ENCODE peak calls at places on chromosomes 1 and 21, in eight cellular contexts. One of them, this sample, is unnamed.

GRCh38 chr1:167601442-167602380 is 28.3 kb upstream of the RCSD1 start:
- DNase-seq in SW480: peak
- DNase-seq in naive thymus-derived CD4-positive, alpha-beta T cell: no peak
- DNase-seq in B cell: peak
- DNase-seq in Daoy: no peak
- DNase-seq in DND-41: peak
- DNase-seq in HT1080: no peak
- DNase-seq in NCI-H1930: no peak
- DNase-seq in this sample: peak

GRCh38 chr1:234962340-234962989 is 166.2 kb downstream of the TOMM20 start:
- DNase-seq in SW480: peak
- DNase-seq in naive thymus-derived CD4-positive, alpha-beta T cell: no peak
- DNase-seq in B cell: no peak
- DNase-seq in Daoy: peak
- DNase-seq in DND-41: no peak
- DNase-seq in HT1080: peak
- DNase-seq in NCI-H1930: no peak
- DNase-seq in this sample: peak

GRCh38 chr1:204307334-204307883 is 52.3 kb downstream of the PLEKHA6 start:
- DNase-seq in SW480: no peak
- DNase-seq in naive thymus-derived CD4-positive, alpha-beta T cell: no peak
- DNase-seq in B cell: no peak
- DNase-seq in Daoy: no peak
- DNase-seq in DND-41: no peak
- DNase-seq in HT1080: no peak
- DNase-seq in NCI-H1930: no peak
- DNase-seq in this sample: no peak

GRCh38 chr21:39095681-39096080 is 87.6 kb downstream of the PSMG1 start:
- DNase-seq in SW480: no peak
- DNase-seq in naive thymus-derived CD4-positive, alpha-beta T cell: no peak
- DNase-seq in B cell: no peak
- DNase-seq in Daoy: no peak
- DNase-seq in DND-41: no peak
- DNase-seq in HT1080: no peak
- DNase-seq in NCI-H1930: no peak
- DNase-seq in this sample: no peak

GRCh38 chr1:198359024-198359653 is 181.3 kb downstream of the ATP6V1G3 start:
- DNase-seq in SW480: no peak
- DNase-seq in naive thymus-derived CD4-positive, alpha-beta T cell: no peak
- DNase-seq in B cell: no peak
- DNase-seq in Daoy: no peak
- DNase-seq in DND-41: no peak
- DNase-seq in HT1080: no peak
- DNase-seq in NCI-H1930: no peak
- DNase-seq in this sample: no peak

GRCh38 chr1:39735731-39736130 is 3.0 kb upstream of the PPIE start:
- DNase-seq in SW480: peak
- DNase-seq in naive thymus-derived CD4-positive, alpha-beta T cell: no peak
- DNase-seq in B cell: no peak
- DNase-seq in Daoy: peak
- DNase-seq in DND-41: no peak
- DNase-seq in HT1080: peak
- DNase-seq in NCI-H1930: no peak
- DNase-seq in this sample: no peak

GRCh38 chr21:44482581-44483287 is 27.4 kb downstream of the LRRC3 start:
- DNase-seq in SW480: no peak
- DNase-seq in naive thymus-derived CD4-positive, alpha-beta T cell: no peak
- DNase-seq in B cell: no peak
- DNase-seq in Daoy: peak
- DNase-seq in DND-41: no peak
- DNase-seq in HT1080: no peak
- DNase-seq in NCI-H1930: no peak
- DNase-seq in this sample: no peak

GRCh38 chr1:42922687-42923366 is 35.8 kb downstream of the SLC2A1 start:
- DNase-seq in SW480: peak
- DNase-seq in naive thymus-derived CD4-positive, alpha-beta T cell: no peak
- DNase-seq in B cell: peak
- DNase-seq in Daoy: peak
- DNase-seq in DND-41: peak
- DNase-seq in HT1080: peak
- DNase-seq in NCI-H1930: peak
- DNase-seq in this sample: peak

GRCh38 chr1:14964698-14965055 is 188.9 kb upstream of the TMEM51 start:
- DNase-seq in SW480: no peak
- DNase-seq in naive thymus-derived CD4-positive, alpha-beta T cell: no peak
- DNase-seq in B cell: no peak
- DNase-seq in Daoy: no peak
- DNase-seq in DND-41: no peak
- DNase-seq in HT1080: no peak
- DNase-seq in NCI-H1930: no peak
- DNase-seq in this sample: no peak

This sample was measured in germinal center.